ENCODE peak calls at places on chromosomes 4 and X, in ten cellular contexts. D, X, N, A, P, B, W, Y, T and Z are unnamed samples.
A peak's percentile ranks its signal among the peaks of the same experiment; 100 is the strongest.

GRCh38 chr4:190016369-190017289 is 10.4 kb downstream of the FRG2 start:
- DNase-seq in W (no peak), N (no peak), T (peak; percentile 32), X (no peak), P (no peak), A (no peak), B (no peak), D (no peak), Y (no peak), Z (no peak)

GRCh38 chrX:118534716-118535493 is 39.3 kb downstream of the DOCK11 start:
- DNase-seq in A (no peak), N (no peak), B (no peak), D (no peak), T (no peak), Y (no peak), W (no peak), X (no peak), P (no peak), Z (no peak)

GRCh38 chrX:46713672-46714487 is 45.0 kb downstream of the SLC9A7 start:
- DNase-seq in X (no peak), T (no peak), B (no peak), W (no peak), D (no peak), N (no peak), A (no peak), Y (no peak), P (no peak), Z (no peak)

GRCh38 chrX:153727108-153727931 is 2.7 kb downstream of the ABCD1 start:
- DNase-seq in B (peak; percentile 24), W (peak; percentile 81), T (no peak), A (no peak), X (no peak), D (no peak), N (peak; percentile 54), Y (no peak), P (no peak), Z (no peak)

GRCh38 chrX:39755152-39756032 is 342.4 kb downstream of the BCOR start:
- DNase-seq in D (no peak), P (peak; percentile 86), Y (no peak), W (peak; percentile 36), B (peak; percentile 35), T (peak; percentile 71), A (no peak), N (no peak), X (no peak), Z (no peak)

GRCh38 chr4:7027284-7027683 is 15.9 kb upstream of the TADA2B start:
- DNase-seq in A (no peak), X (no peak), T (no peak), D (no peak), B (no peak), W (no peak), Y (no peak), P (no peak), N (no peak), Z (no peak)

GRCh38 chr4:77699731-77700210 is 94.2 kb downstream of the CXCL13 start:
- DNase-seq in W (no peak), Y (no peak), X (no peak), B (peak; percentile 45), T (peak; percentile 30), A (no peak), N (no peak), P (no peak), D (no peak), Z (no peak)

GRCh38 chrX:15855562-15856256 is 1.1 kb upstream of the AP1S2 start:
- DNase-seq in B (no peak), X (no peak), N (no peak), W (peak; percentile 54), Y (no peak), T (peak; percentile 10), P (peak; percentile 5), A (no peak), D (no peak), Z (no peak)

GRCh38 chr4:146124023-146124680 is 51.4 kb upstream of the LSM6 start:
- DNase-seq in X (no peak), D (no peak), N (no peak), P (no peak), T (no peak), Y (no peak), A (no peak), B (peak; percentile 31), W (no peak), Z (no peak)

GRCh38 chrX:17432158-17432557 is 57.2 kb downstream of the NHS start:
- DNase-seq in X (no peak), N (no peak), D (no peak), B (no peak), A (no peak), W (no peak), Y (no peak), P (no peak), T (no peak), Z (no peak)